ENCODE peak calls at places on chromosomes 2 and 18, in four cellular contexts. I is body of pancreas, C is prostate gland, S is K562. D is an unnamed sample.

GRCh38 chr2:198135481-198135934 is 331.1 kb downstream of the PLCL1 start:
- DNase-seq in I (no peak), C (no peak), S (no peak), D (no peak)

GRCh38 chr18:42107287-42108045 is 152.4 kb downstream of the PIK3C3 start:
- DNase-seq in I (no peak), C (no peak), S (no peak), D (no peak)

GRCh38 chr2:8328189-8328588 is 353.7 kb upstream of the ID2 start:
- DNase-seq in I (no peak), C (no peak), S (no peak), D (no peak)

GRCh38 chr2:49028101-49028500 is 126.2 kb downstream of the FSHR start:
- DNase-seq in I (no peak), C (no peak), S (no peak), D (no peak)

GRCh38 chr2:227864161-227864756 is 7.2 kb upstream of the DAW1 start:
- DNase-seq in I (peak; percentile 13), C (no peak), S (no peak), D (no peak)

GRCh38 chr2:181615086-181615635 is 41.7 kb downstream of the CERKL start:
- DNase-seq in I (no peak), C (no peak), S (no peak), D (no peak)

GRCh38 chr2:96265349-96265839 is 403 bp downstream of the TMEM127 start:
- DNase-seq in I (peak; percentile 46), C (no peak), S (peak; percentile 73), D (peak; percentile 51)

GRCh38 chr2:218645126-218645525 is 14.3 kb downstream of the ZNF142 start:
- DNase-seq in I (no peak), C (no peak), S (no peak), D (no peak)

GRCh38 chr2:88451647-88452150 is 794 bp downstream of the FOXI3 start:
- DNase-seq in I (peak; percentile 13), C (peak; percentile 7), S (no peak), D (no peak)

GRCh38 chr18:9348079-9348671 is 13.6 kb downstream of the TWSG1 start:
- DNase-seq in I (no peak), C (no peak), S (no peak), D (no peak)

GRCh38 chr2:225008935-225009334 is 33.3 kb downstream of the DOCK10 start:
- DNase-seq in I (no peak), C (no peak), S (peak; percentile 10), D (peak; percentile 59)

GRCh38 chr2:68837861-68838341 is 33.3 kb downstream of the BMP10 start:
- DNase-seq in I (no peak), C (no peak), S (no peak), D (no peak)

GRCh38 chr2:49262815-49263560 is 108.7 kb upstream of the FSHR start:
- DNase-seq in I (no peak), C (no peak), S (no peak), D (no peak)

GRCh38 chr2:133566967-133567645 is 1.2 kb downstream of the NCKAP5 start:
- DNase-seq in I (peak; percentile 6), C (no peak), S (no peak), D (no peak)

GRCh38 chr2:9797681-9798556 is 45.4 kb upstream of the TAF1B start:
- DNase-seq in I (no peak), C (peak; percentile 77), S (no peak), D (no peak)

GRCh38 chr2:10497797-10498251 is 49.7 kb upstream of the ODC1 start:
- DNase-seq in I (peak; percentile 45), C (peak; percentile 76), S (peak; percentile 90), D (peak; percentile 96)

GRCh38 chr18:26307161-26307773 is 81.0 kb downstream of the TAF4B start:
- DNase-seq in I (peak; percentile 28), C (peak; percentile 42), S (peak; percentile 50), D (peak; percentile 66)

GRCh38 chr2:174780191-174780590 is 15.9 kb upstream of the CHRNA1 start:
- DNase-seq in I (no peak), C (no peak), S (no peak), D (no peak)

GRCh38 chr18:36323421-36323820 is 25.9 kb downstream of the FHOD3 start:
- DNase-seq in I (no peak), C (no peak), S (no peak), D (no peak)

GRCh38 chr2:209191139-209191538 is 232.7 kb upstream of the MAP2 start:
- DNase-seq in I (no peak), C (no peak), S (no peak), D (peak; percentile 26)

GRCh38 chr2:239889641-239890055 is 135.5 kb downstream of the NDUFA10 start:
- DNase-seq in I (no peak), C (no peak), S (no peak), D (no peak)

GRCh38 chr2:77161009-77161408 is 361.2 kb downstream of the LRRTM4 start:
- DNase-seq in I (no peak), C (no peak), S (no peak), D (no peak)

GRCh38 chr2:150672311-150672710 is 184.8 kb upstream of the RND3 start:
- DNase-seq in I (no peak), C (no peak), S (no peak), D (no peak)

GRCh38 chr2:59427980-59428379 is 1125.5 kb downstream of the BCL11A start:
- DNase-seq in I (no peak), C (no peak), S (no peak), D (no peak)

GRCh38 chr18:24014986-24015896 is 687 bp downstream of the TTC39C start:
- DNase-seq in I (peak; percentile 51), C (peak; percentile 40), S (no peak), D (peak; percentile 76)

GRCh38 chr18:24018299-24018910 is 3.9 kb downstream of the TTC39C start:
- DNase-seq in I (no peak), C (no peak), S (no peak), D (no peak)

GRCh38 chr18:24016643-24017042 is 2.1 kb downstream of the TTC39C start:
- DNase-seq in I (no peak), C (no peak), S (no peak), D (peak; percentile 30)

GRCh38 chr18:24014062-24014985 is at the start of gene TTC39C:
- DNase-seq in I (peak; percentile 76), C (peak; percentile 54), S (peak; percentile 73), D (peak; percentile 84)

DNA sequence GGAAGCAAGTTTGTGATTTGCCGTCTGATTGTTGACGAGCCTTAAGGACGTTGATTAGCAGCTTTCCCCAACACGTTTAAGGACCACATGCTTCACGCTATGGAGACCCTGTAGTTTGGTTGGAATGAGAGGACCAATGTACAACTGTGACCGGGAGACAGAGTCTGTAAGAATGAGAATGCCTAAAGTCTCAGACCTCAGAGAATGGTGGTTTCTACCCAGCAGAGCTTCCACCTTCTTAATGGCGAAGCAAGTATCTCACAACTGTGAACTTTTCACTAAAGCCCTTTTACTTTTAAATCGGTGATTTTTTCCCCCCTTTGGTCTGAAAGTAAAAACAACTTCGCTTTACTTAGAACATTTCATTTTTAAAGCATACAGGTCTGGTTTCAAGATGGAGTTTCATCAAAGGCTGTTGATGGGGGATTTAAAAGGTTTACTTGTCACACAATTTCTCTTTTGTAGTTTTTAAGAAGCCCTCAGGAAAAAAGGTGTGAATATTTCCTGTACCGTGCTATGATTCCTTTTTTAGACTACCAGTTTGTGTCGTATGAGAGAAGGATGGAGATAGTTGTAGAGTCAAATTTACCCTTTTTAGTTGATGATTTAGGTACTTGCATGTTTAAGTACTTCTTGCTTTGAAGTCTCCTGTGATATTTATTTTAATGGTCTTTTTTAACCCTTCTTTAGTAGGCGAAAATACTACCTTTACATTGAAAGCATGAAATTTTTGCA is 1.5 kb downstream of the TTC39C start:
- DNase-seq in I (no peak), C (no peak), S (no peak), D (peak; percentile 34)
- TF ChIP-seq POLR2A in I (no peak), C (no peak), S (no peak), D (no peak)

GRCh38 chr2:144248350-144249034 is 271.4 kb downstream of the ZEB2 start:
- DNase-seq in I (no peak), C (no peak), S (no peak), D (no peak)
- H3K4me3 ChIP-seq in I (no peak overlapping the region), C (no peak overlapping the region), S (no peak overlapping the region), D (no peak overlapping the region)

DNA sequence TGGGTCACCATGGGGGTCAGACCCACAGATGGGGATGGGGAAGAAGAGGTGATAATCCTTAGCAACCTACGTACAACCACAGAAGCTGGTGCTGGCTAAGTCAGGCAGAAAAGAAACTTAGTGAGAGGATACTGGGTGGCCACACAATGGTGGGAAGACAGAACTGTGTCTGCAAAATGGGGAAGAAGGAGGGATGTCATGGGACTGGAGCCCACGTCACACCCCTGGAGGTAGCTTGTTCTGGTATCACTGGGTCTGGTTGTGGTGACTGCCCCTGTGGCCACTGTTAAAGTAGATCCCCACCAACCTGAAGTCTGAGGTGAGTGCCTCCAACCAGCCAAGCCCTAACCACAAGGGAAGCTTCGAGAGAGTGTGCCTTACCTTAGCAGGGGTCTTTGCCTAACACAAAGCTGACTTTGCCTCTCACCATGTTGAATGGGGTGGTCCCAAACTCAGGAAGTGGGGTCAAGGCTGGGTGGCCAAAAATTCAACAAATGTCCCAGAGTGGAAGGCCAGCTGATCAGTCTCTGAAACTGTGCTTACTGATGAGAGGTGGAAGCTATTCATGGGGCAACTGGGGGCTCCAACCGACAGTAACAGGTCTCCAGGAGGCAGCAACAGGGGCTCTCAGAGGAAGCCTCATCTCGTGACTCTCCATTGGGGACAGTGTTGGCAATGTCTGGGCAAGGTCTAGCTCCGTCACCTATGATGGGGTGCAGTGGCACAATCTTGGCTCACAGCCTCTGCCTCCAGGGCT is 64.8 kb upstream of the SLC1A4 start:
- DNase-seq in I (no peak), C (no peak), S (no peak), D (no peak)
- TF ChIP-seq POLR2A in I (no peak), C (no peak), S (no peak), D (no peak)

GRCh38 chr2:117980783-117981676 is 32.8 kb downstream of the CCDC93 start:
- DNase-seq in I (no peak), C (no peak), S (no peak), D (peak; percentile 29)

GRCh38 chr2:117979911-117980341 is 33.9 kb downstream of the CCDC93 start:
- DNase-seq in I (peak; percentile 5), C (no peak), S (no peak), D (no peak)

GRCh38 chr2:117982376-117983033 is 31.4 kb downstream of the CCDC93 start:
- DNase-seq in I (no peak), C (no peak), S (peak; percentile 21), D (no peak)

GRCh38 chr2:117981810-117982209 is 32.1 kb downstream of the CCDC93 start:
- DNase-seq in I (no peak), C (no peak), S (no peak), D (no peak)

DNA sequence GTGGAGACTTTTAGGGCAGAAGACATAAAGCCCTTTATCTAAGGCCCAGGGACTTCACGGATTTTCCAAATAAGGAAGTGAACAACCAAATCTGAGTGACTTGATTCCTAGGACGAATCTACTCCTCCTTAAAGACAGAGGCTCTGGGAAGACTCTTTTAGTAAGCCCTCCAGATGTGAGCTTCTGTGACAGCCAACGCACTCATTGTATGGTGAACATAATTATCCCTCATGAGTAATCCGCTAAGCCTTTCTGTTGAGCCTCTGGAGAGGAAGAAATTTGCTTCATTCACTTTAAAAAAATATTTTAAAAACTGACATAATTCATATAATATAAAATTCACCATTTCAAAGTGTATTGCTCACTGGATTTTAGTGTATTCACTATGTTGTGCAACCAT is 33.5 kb downstream of the CCDC93 start:
- DNase-seq in I (no peak), C (no peak), S (no peak), D (no peak)
- H3K4me3 ChIP-seq in I (no peak overlapping the region), C (no peak overlapping the region), S (no peak overlapping the region), D (no peak overlapping the region)

D was measured in NB4.